ENCODE peak calls at places on chromosomes 3 and 15, in four cellular contexts. P is activated CD8-positive, alpha-beta memory T cell treated with anti-CD3 and anti-CD28 coated beads for 24 hours; W is left lobe of liver; N is naive thymus-derived CD8-positive, alpha-beta T cell. B is an unnamed sample.

GRCh38 chr3:39234705-39235104 is 42.3 kb upstream of the XIRP1 start:
- DNase-seq in P (no peak), N (no peak), W (no peak), B (no peak)

GRCh38 chr3:44077267-44077666 is 164.4 kb upstream of the TOPAZ1 start:
- DNase-seq in N (no peak), W (no peak), P (no peak), B (no peak)

GRCh38 chr3:108477511-108478147 is 32.8 kb downstream of the MYH15 start:
- DNase-seq in P (peak), N (peak), W (peak), B (peak)

GRCh38 chr3:24264748-24265158 is 229.9 kb downstream of the THRB start:
- DNase-seq in P (no peak), W (no peak), N (no peak), B (peak)

GRCh38 chr15:36643551-36643950 is 64.1 kb downstream of the CDIN1 start:
- DNase-seq in W (no peak), N (no peak), P (no peak), B (peak)

GRCh38 chr15:100495861-100496260 is 32.9 kb downstream of the CERS3 start:
- DNase-seq in W (no peak), N (no peak), P (no peak), B (no peak)

GRCh38 chr3:175477651-175478224 is 618.6 kb downstream of the NAALADL2 start:
- DNase-seq in N (no peak), W (no peak), P (no peak), B (no peak)

GRCh38 chr15:58438956-58439355 is 7.2 kb downstream of the LIPC start:
- DNase-seq in N (no peak), W (peak), P (no peak), B (peak)

GRCh38 chr15:35271371-35272043 is 186.4 kb upstream of the NANOGP8 start:
- DNase-seq in W (no peak), P (no peak), N (no peak), B (no peak)

GRCh38 chr15:68063606-68064005 is 9.5 kb downstream of the PIAS1 start:
- DNase-seq in N (no peak), P (no peak), W (no peak), B (no peak)

GRCh38 chr3:53921296-53921695 is 29.6 kb upstream of the SELENOK start:
- DNase-seq in P (no peak), W (no peak), N (no peak), B (no peak)

GRCh38 chr3:133472242-133472641 is 72.4 kb downstream of the BFSP2 start:
- DNase-seq in W (no peak), P (no peak), N (no peak), B (no peak)

GRCh38 chr3:114698355-114699105 is 404.7 kb downstream of the TIGIT start:
- DNase-seq in W (no peak), P (no peak), N (no peak), B (no peak)

GRCh38 chr15:34206016-34206415 is 3.9 kb downstream of the KATNBL1 start:
- DNase-seq in N (no peak), W (no peak), P (no peak), B (no peak)

GRCh38 chr3:194661374-194661773 is 10.6 kb downstream of the LSG1 start:
- DNase-seq in W (no peak), N (no peak), P (no peak), B (no peak)

GRCh38 chr15:83372434-83372873 is 74.7 kb upstream of the SH3GL3 start:
- DNase-seq in P (no peak), W (no peak), N (no peak), B (no peak)

GRCh38 chr15:36877796-36878744 is 222.3 kb downstream of the MEIS2 start:
- DNase-seq in W (no peak), N (no peak), P (no peak), B (no peak)

GRCh38 chr3:149385617-149386298 is 8.3 kb upstream of the TM4SF1 start:
- DNase-seq in W (no peak), N (no peak), P (no peak), B (no peak)

GRCh38 chr3:52314495-52314894 is 1.6 kb upstream of the DNAH1 start:
- DNase-seq in N (no peak), P (no peak), W (no peak), B (no peak)